ENCODE peak calls at places on chromosomes 5 and 9, in four cellular contexts. One of them, this sample, is unnamed.

GRCh38 chr9:81902191-81902590 is 26.0 kb upstream of the SPATA31D4 start:
- DNase-seq in pancreas: no peak
- DNase-seq in foreskin keratinocyte: no peak
- DNase-seq in thoracic aorta: no peak
- DNase-seq in this sample: no peak

GRCh38 chr5:147451125-147451524 is 58.7 kb downstream of the DPYSL3 start:
- DNase-seq in pancreas: no peak
- DNase-seq in foreskin keratinocyte: no peak
- DNase-seq in thoracic aorta: no peak
- DNase-seq in this sample: no peak

GRCh38 chr5:134029156-134029555 is 24.4 kb upstream of the VDAC1 start:
- DNase-seq in pancreas: no peak
- DNase-seq in foreskin keratinocyte: peak; percentile 91
- DNase-seq in thoracic aorta: no peak
- DNase-seq in this sample: peak; percentile 96

GRCh38 chr9:116592926-116593325 is 94.2 kb upstream of the TRIM32 start:
- DNase-seq in pancreas: no peak
- DNase-seq in foreskin keratinocyte: peak; percentile 67
- DNase-seq in thoracic aorta: no peak
- DNase-seq in this sample: peak; percentile 8

GRCh38 chr5:132214491-132214890 is 13.2 kb downstream of the P4HA2 start:
- DNase-seq in pancreas: no peak
- DNase-seq in foreskin keratinocyte: no peak
- DNase-seq in thoracic aorta: no peak
- DNase-seq in this sample: no peak

GRCh38 chr9:132671620-132672412 is 1.6 kb downstream of the GTF3C4 start:
- DNase-seq in pancreas: no peak
- DNase-seq in foreskin keratinocyte: peak; percentile 69
- DNase-seq in thoracic aorta: no peak
- DNase-seq in this sample: peak; percentile 86

GRCh38 chr5:56278267-56278826 is 45.2 kb upstream of the ANKRD55 start:
- DNase-seq in pancreas: no peak
- DNase-seq in foreskin keratinocyte: no peak
- DNase-seq in thoracic aorta: no peak
- DNase-seq in this sample: no peak

GRCh38 chr5:6683241-6683640 is 30.0 kb upstream of the TENT4A start:
- DNase-seq in pancreas: no peak
- DNase-seq in foreskin keratinocyte: no peak
- DNase-seq in thoracic aorta: no peak
- DNase-seq in this sample: no peak

GRCh38 chr9:24257726-24258125 is 288.0 kb downstream of the IZUMO3 start:
- DNase-seq in pancreas: no peak
- DNase-seq in foreskin keratinocyte: peak; percentile 10
- DNase-seq in thoracic aorta: no peak
- DNase-seq in this sample: peak; percentile 13

GRCh38 chr5:192970-193831 is 1.9 kb downstream of the LRRC14B start:
- DNase-seq in pancreas: peak; percentile 33
- DNase-seq in foreskin keratinocyte: no peak
- DNase-seq in thoracic aorta: no peak
- DNase-seq in this sample: no peak

GRCh38 chr5:155147222-155147621 is 133.7 kb downstream of the KIF4B start:
- DNase-seq in pancreas: no peak
- DNase-seq in foreskin keratinocyte: no peak
- DNase-seq in thoracic aorta: no peak
- DNase-seq in this sample: no peak

GRCh38 chr9:105154723-105155191 is 89.7 kb upstream of the SLC44A1 start:
- DNase-seq in pancreas: no peak
- DNase-seq in foreskin keratinocyte: peak; percentile 59
- DNase-seq in thoracic aorta: no peak
- DNase-seq in this sample: peak; percentile 83

GRCh38 chr9:88691096-88691495 is 156.1 kb downstream of the NXNL2 start:
- DNase-seq in pancreas: no peak
- DNase-seq in foreskin keratinocyte: no peak
- DNase-seq in thoracic aorta: no peak
- DNase-seq in this sample: no peak

GRCh38 chr5:116411101-116411571 is 163.5 kb downstream of the SEMA6A start:
- DNase-seq in pancreas: no peak
- DNase-seq in foreskin keratinocyte: no peak
- DNase-seq in thoracic aorta: no peak
- DNase-seq in this sample: no peak

GRCh38 chr5:116410345-116410890 is 164.2 kb downstream of the SEMA6A start:
- DNase-seq in pancreas: no peak
- DNase-seq in foreskin keratinocyte: no peak
- DNase-seq in thoracic aorta: no peak
- DNase-seq in this sample: no peak

GRCh38 chr5:116404792-116405191 is 169.8 kb downstream of the SEMA6A start:
- DNase-seq in pancreas: no peak
- DNase-seq in foreskin keratinocyte: no peak
- DNase-seq in thoracic aorta: no peak
- DNase-seq in this sample: no peak

GRCh38 chr5:116406306-116407041 is 168.1 kb downstream of the SEMA6A start:
- DNase-seq in pancreas: no peak
- DNase-seq in foreskin keratinocyte: no peak
- DNase-seq in thoracic aorta: no peak
- DNase-seq in this sample: no peak

GRCh38 chr5:116409591-116410296 is 164.9 kb downstream of the SEMA6A start:
- DNase-seq in pancreas: peak; percentile 62
- DNase-seq in foreskin keratinocyte: no peak
- DNase-seq in thoracic aorta: no peak
- DNase-seq in this sample: no peak
- H3K27me3 ChIP-seq in pancreas: no peaks in the 10 kb centered on the region
- H3K27me3 ChIP-seq in foreskin keratinocyte: no peaks in the 10 kb centered on the region
- H3K27me3 ChIP-seq in thoracic aorta: no peaks in the 10 kb centered on the region
- H3K27me3 ChIP-seq in this sample: no peaks in the 10 kb centered on the region

DNA sequence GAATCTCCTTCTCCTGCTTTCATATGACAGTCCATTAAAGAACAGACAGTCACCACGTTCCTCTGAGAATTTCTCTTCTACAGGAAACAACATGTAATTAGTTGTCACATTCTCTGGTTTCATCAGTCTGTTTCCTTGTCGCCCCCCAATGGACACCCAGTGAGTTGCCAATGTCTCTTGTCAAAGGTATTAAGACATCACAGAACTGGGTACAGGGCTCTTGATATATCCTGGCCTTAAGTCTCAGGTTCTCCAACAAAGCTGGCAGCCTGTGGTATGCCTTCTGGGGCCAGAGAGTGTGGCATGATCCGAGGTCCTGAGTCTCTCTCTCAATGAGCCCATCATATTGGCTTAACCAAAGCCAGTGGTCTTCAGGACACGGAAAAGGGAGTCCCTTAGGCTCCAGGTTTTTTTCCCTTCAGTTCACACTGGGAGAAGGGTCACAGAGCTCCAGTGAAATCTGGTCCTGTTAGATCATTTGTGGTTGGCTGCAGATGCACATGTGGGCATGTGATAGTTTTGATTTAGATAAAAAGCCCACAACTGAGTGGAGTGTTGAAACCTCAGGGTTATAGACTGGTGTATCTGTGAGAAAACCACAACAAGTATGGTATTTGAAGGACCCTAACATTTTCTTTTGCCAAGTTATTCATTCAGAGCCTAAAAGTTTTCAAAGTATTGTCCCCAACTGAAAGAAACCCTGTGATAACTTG is 46.9 kb downstream of the PRLR start:
- DNase-seq in pancreas: peak; percentile 41
- DNase-seq in foreskin keratinocyte: peak; percentile 31
- DNase-seq in thoracic aorta: no peak
- DNase-seq in this sample: peak; percentile 4
- TF ChIP-seq CTCF in pancreas: peak; percentile 39
- TF ChIP-seq CTCF in foreskin keratinocyte: peak; percentile 70
- TF ChIP-seq CTCF in thoracic aorta: peak; percentile 11
- TF ChIP-seq CTCF in this sample: no peak

DNA sequence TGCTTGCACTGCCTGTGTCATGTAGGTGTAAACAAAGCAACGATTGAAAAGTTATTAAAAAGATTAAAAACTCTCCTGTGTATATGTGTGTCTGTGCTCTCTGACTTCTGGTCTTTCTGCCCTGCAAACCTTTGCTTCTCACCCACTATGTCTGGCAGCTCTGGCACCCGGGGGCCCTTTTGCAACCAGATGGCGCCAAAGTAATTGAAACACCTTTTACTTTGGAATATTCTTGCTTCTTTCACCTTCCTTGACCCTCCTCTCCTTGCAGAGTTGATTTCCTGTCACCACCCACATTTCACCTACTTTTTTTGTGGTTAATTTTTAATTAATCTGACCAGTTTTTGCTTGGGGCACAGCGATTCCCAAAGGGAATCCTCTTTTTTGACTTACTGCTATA is 275.5 kb downstream of the ARHGEF28 start:
- DNase-seq in pancreas: no peak
- DNase-seq in foreskin keratinocyte: no peak
- DNase-seq in thoracic aorta: no peak
- DNase-seq in this sample: no peak
- H3K27me3 ChIP-seq in pancreas: no peaks in the 10 kb centered on the region
- H3K27me3 ChIP-seq in foreskin keratinocyte: no peaks in the 10 kb centered on the region
- H3K27me3 ChIP-seq in thoracic aorta: no peaks in the 10 kb centered on the region
- H3K27me3 ChIP-seq in this sample: no peaks in the 10 kb centered on the region

GRCh38 chr5:44740655-44741054 is 68.1 kb upstream of the MRPS30 start:
- DNase-seq in pancreas: no peak
- DNase-seq in foreskin keratinocyte: no peak
- DNase-seq in thoracic aorta: no peak
- DNase-seq in this sample: no peak
- TF ChIP-seq CTCF in pancreas: no peak
- TF ChIP-seq CTCF in foreskin keratinocyte: no peak
- TF ChIP-seq CTCF in thoracic aorta: no peak
- TF ChIP-seq CTCF in this sample: no peak

GRCh38 chr9:98702835-98703385 is 5.8 kb downstream of the GABBR2 start:
- DNase-seq in pancreas: no peak
- DNase-seq in foreskin keratinocyte: no peak
- DNase-seq in thoracic aorta: no peak
- DNase-seq in this sample: no peak
- H3K27me3 ChIP-seq in pancreas: no peaks in the 10 kb centered on the region
- H3K27me3 ChIP-seq in foreskin keratinocyte: peaks cover 48% of the 10 kb centered on the region
- H3K27me3 ChIP-seq in thoracic aorta: no peaks in the 10 kb centered on the region
- H3K27me3 ChIP-seq in this sample: peaks cover 22% of the 10 kb centered on the region

DNA sequence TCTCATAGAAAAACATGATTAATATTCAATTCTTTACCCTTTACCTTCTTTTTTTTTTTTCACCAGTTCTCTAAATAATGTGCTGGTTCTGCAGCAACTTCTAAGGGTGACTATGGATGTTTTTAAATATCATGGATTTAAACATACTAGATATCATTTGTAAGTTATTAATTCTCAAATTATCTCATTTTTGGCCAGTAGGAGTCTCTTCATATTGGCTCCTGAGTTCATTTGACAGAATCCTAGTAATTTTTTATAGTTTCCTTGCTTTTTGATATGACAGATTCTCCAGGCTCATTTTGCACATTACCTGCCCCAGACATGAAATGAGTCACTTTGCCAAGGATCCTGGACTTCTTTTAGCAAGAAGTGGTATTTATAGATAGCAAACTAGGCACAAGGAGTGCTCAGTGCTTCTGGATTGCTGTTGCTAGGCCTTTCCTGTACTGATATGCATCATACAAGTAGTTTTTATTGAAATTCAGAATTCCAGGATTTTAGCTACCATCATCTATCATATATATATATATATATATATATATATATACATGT is 201.3 kb upstream of the IL12B start:
- DNase-seq in pancreas: no peak
- DNase-seq in foreskin keratinocyte: peak; percentile 35
- DNase-seq in thoracic aorta: no peak
- DNase-seq in this sample: no peak
- TF ChIP-seq CTCF in pancreas: no peak
- TF ChIP-seq CTCF in foreskin keratinocyte: peak; percentile 53
- TF ChIP-seq CTCF in thoracic aorta: no peak
- TF ChIP-seq CTCF in this sample: no peak

DNA sequence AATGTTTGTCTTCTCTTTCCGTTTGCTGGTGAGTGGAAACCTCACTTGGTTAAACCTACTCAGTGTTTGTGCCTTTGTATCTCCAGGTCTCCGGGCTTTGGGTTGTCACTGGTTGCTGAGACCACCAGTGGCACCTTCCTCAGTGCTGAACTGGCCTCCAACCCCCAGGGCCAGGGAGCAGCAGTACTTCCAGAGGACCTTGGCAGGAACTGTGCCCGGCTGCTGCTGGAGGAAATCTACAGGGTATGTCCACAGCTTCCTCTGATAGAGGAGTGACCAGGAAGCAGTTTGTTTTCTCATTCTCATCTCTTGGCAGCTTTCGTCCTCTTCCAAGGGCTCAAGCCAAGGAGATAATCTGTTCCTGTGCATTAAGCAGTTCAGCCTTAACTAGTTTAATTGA is 51.7 kb downstream of the RCL1 start:
- DNase-seq in pancreas: no peak
- DNase-seq in foreskin keratinocyte: no peak
- DNase-seq in thoracic aorta: no peak
- DNase-seq in this sample: no peak
- H3K27me3 ChIP-seq in pancreas: no peaks in the 10 kb centered on the region
- H3K27me3 ChIP-seq in foreskin keratinocyte: no peaks in the 10 kb centered on the region
- H3K27me3 ChIP-seq in thoracic aorta: no peaks in the 10 kb centered on the region
- H3K27me3 ChIP-seq in this sample: no peaks in the 10 kb centered on the region

GRCh38 chr5:167801999-167802398 is 489.4 kb upstream of the WWC1 start:
- DNase-seq in pancreas: no peak
- DNase-seq in foreskin keratinocyte: peak; percentile 68
- DNase-seq in thoracic aorta: no peak
- DNase-seq in this sample: peak; percentile 69
- TF ChIP-seq CTCF in pancreas: no peak
- TF ChIP-seq CTCF in foreskin keratinocyte: no peak
- TF ChIP-seq CTCF in thoracic aorta: no peak
- TF ChIP-seq CTCF in this sample: no peak